ENCODE peak calls at places on chromosome 16, in six cellular contexts. U is fibroblast of lung, K is fibroblast of pulmonary artery, R is AG04449, J is gastrocnemius medialis, H is adrenal gland. E is an unnamed sample.

GRCh38 chr16:2740476-2740875 is 12.0 kb upstream of the SRRM2 start:
- DNase-seq in K (no peak), J (no peak), H (no peak), R (no peak), U (no peak), E (no peak)

GRCh38 chr16:84255050-84255810 is 15.4 kb upstream of the KCNG4 start:
- DNase-seq in R (no peak), J (no peak), H (no peak), U (no peak), K (no peak), E (no peak)

GRCh38 chr16:83046664-83047063 is 419.9 kb downstream of the CDH13 start:
- DNase-seq in U (no peak), H (no peak), R (no peak), J (no peak), K (peak; percentile 29), E (no peak)

GRCh38 chr16:31274831-31275816 is 15.3 kb downstream of the ITGAM start:
- DNase-seq in J (no peak), K (no peak), R (no peak), H (no peak), U (no peak), E (no peak)

GRCh38 chr16:1723450-1724147 is 17.6 kb downstream of the MAPK8IP3 start:
- DNase-seq in H (peak; percentile 36), U (peak; percentile 51), J (no peak), R (no peak), K (peak; percentile 54), E (no peak)

GRCh38 chr16:5851583-5851982 is 754.0 kb upstream of the EEF2KMT start:
- DNase-seq in J (no peak), R (no peak), H (no peak), U (no peak), K (no peak), E (no peak)

GRCh38 chr16:84348386-84348785 is 20.0 kb upstream of the ATP2C2 start:
- DNase-seq in J (no peak), U (no peak), R (no peak), K (no peak), H (peak; percentile 23), E (no peak)

GRCh38 chr16:72872966-72873365 is 175.0 kb downstream of the ZFHX3 start:
- DNase-seq in K (no peak), U (no peak), R (no peak), H (no peak), J (no peak), E (no peak)

GRCh38 chr16:53695070-53695469 is 8.6 kb downstream of the RPGRIP1L start:
- DNase-seq in K (peak; percentile 21), R (peak; percentile 72), J (no peak), U (peak; percentile 34), H (no peak), E (no peak)

GRCh38 chr16:50284131-50284911 is 18.0 kb downstream of the ADCY7 start:
- DNase-seq in R (no peak), U (no peak), K (no peak), J (peak; percentile 45), H (no peak), E (no peak)

DNA sequence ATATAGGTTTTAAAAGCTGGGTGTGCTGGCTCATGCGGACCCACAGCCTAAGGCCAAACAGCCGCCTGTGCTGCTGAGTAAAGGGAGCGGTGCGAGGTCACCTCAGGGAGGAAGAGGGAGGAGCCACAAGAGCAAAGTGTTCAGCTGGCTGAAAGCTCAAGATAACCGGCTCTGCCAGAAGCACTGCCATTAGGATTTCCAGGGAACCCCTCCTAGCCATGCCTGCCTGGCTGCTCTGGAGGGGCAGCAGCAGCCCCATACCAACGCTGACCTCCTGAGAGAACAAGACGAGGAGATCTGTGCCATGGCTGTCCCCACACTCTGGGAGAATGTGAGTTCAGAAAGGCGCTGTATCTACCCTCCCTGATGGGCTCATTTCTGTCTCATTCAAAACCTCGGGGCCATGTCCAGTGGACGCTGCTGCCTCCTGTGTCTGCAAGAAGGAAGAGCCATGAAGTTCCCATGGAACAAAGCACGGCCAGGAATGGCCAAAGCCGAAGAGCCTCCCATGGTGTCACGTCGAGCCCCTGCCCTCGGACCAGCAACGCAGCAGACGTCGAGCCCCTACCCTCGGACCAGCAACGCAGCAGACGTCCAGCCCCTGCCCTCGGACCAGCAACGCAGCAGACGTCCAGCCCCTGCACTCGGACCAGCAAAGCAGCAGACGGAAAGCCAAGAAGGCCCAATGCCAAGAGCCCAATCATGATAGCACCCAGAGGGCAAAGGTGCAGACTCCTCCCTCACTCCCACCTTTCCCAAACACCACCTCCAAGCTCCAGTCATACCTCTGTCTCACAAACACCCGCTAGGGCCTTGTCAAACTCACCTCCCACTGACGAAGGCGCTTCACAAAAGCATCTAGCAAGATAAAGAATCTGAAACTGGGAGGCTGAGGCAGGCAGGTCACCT is 107.0 kb downstream of the ANKRD11 start:
- DNase-seq in J (no peak), R (no peak), H (peak; percentile 76), U (no peak), K (peak; percentile 45), E (peak; percentile 28)
- TF ChIP-seq CTCF in J (no peak), R (no peak), H (no peak), U (no peak), K (peak; percentile 8), E (no peak)

GRCh38 chr16:79326549-79326948 is 274.0 kb downstream of the MAF start:
- DNase-seq in R (no peak), J (no peak), U (no peak), H (no peak), K (no peak), E (no peak)

GRCh38 chr16:79329163-79329521 is 271.4 kb downstream of the MAF start:
- DNase-seq in J (no peak), K (no peak), R (no peak), U (no peak), H (no peak), E (no peak)

GRCh38 chr16:79328327-79329162 is 272.0 kb downstream of the MAF start:
- DNase-seq in H (peak; percentile 23), J (no peak), U (no peak), R (no peak), K (no peak), E (no peak)

GRCh38 chr16:79327836-79328235 is 272.7 kb downstream of the MAF start:
- DNase-seq in J (no peak), R (no peak), K (no peak), H (no peak), U (no peak), E (no peak)

GRCh38 chr16:79325211-79325610 is 275.3 kb downstream of the MAF start:
- DNase-seq in R (no peak), U (no peak), K (no peak), J (no peak), H (no peak), E (no peak)
- TF ChIP-seq CTCF in R (no peak), U (no peak), K (no peak), J (no peak), H (no peak), E (no peak)

DNA sequence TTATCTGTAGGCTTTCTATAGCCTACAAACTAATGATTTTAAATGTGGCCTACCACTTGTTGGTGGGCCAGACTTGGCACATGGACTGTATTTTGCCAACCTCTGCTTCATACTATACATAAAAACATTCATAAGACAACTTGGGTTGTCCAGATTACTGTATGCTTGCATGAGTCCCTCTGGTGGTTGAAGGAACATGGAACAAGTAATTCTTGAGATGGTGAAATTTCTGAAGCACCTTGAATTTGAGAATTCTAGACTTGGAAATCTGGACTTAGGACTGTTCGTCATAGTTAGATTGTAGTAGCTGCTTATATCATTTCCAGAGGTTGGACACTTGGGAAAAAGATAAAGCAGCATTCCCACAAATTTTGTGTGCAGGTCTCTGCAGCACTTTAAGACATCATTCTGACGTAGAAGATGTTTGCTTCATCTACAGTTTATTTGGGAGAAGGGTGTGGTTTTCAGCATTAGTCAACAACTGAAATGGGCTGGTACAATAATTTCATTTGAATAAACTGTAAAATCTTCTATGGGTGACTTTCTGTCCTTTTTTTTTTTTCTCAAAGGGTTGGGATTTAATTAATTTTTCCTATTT is 31.2 kb downstream of the NFATC3 start:
- DNase-seq in R (no peak), K (peak; percentile 65), H (no peak), J (no peak), U (peak; percentile 53), E (no peak)
- TF ChIP-seq CTCF in R (peak; percentile 37), K (peak; percentile 74), H (peak; percentile 32), J (peak; percentile 16), U (peak; percentile 50), E (peak; percentile 68)

GRCh38 chr16:66425651-66426050 is 1.4 kb upstream of the BEAN1 start:
- DNase-seq in K (no peak), U (no peak), J (no peak), H (no peak), R (no peak), E (no peak)
- TF ChIP-seq CTCF in K (no peak), U (no peak), J (no peak), H (no peak), R (no peak), E (no peak)

GRCh38 chr16:85565340-85565739 is 47.8 kb upstream of the GSE1 start:
- DNase-seq in K (no peak), H (no peak), J (no peak), U (no peak), R (no peak), E (no peak)

GRCh38 chr16:85563515-85564276 is 49.4 kb upstream of the GSE1 start:
- DNase-seq in R (no peak), H (peak; percentile 73), K (peak; percentile 62), U (peak; percentile 79), J (no peak), E (no peak)

GRCh38 chr16:85565796-85566501 is 47.2 kb upstream of the GSE1 start:
- DNase-seq in K (no peak), J (no peak), H (no peak), R (no peak), U (no peak), E (no peak)

GRCh38 chr16:85563031-85563430 is 50.1 kb upstream of the GSE1 start:
- DNase-seq in J (no peak), U (no peak), H (no peak), K (no peak), R (no peak), E (no peak)

DNA sequence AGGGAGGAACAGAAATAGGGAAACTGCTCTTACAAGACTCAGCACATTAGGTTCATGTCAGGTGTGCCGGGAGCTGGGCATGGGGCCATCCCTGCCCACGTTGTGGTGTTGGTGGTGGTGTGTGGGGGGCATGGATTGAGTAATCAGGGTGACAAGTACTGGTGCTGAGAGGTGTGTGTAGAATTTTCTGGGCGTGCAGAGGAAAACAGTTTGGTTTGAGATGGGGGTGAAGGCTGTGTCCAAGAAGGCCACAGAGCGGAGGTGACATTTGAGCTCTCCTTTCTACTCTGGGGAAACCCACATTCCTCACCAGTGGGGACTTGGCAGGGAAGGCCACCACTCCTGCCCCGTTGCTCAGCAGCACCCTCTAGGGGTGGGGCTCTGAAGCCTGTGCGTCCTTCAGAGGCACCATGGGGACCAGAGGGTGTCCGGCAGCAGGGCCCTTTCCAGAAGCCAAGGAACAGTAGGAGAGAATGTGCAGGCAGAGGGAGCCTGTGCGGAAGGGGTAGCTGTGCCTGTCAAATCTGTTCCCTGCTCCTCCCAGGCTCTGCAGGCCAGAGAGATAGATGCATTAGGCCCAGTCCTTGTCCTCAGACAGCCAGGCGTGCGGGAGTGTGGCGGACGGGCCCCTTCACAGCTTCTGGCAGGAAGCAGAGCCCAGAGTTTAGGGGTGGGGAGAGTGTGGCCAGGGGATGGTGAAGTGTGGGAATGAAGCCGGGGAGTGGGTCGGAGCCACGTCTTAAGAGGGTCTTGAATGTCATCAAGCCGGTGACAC is 48.7 kb upstream of the GSE1 start:
- DNase-seq in R (no peak), K (no peak), J (peak; percentile 67), H (no peak), U (no peak), E (no peak)
- TF ChIP-seq CTCF in R (peak; percentile 56), K (peak; percentile 55), J (peak; percentile 80), H (peak; percentile 45), U (peak; percentile 51), E (peak; percentile 56)

E was measured in natural killer cell.